ENCODE peak calls at places on chromosome 21, in seven cellular contexts. U, D, Y, V, T, G and A are unnamed samples.

GRCh38 chr21:38984982-38985422 is 179.3 kb downstream of the ETS2 start:
- DNase-seq in U (no peak), D (no peak), Y (no peak), V (no peak), T (no peak), G (peak), A (no peak)

GRCh38 chr21:20999567-21000169 is 1.5 kb downstream of the NCAM2 start:
- DNase-seq in U (no peak), D (no peak), Y (peak), V (no peak), T (peak), G (peak), A (peak)

GRCh38 chr21:31180256-31181088 is 142.2 kb upstream of the KRTAP19-8 start:
- DNase-seq in U (no peak), D (no peak), Y (peak), V (peak), T (peak), G (peak), A (peak)

GRCh38 chr21:43866659-43867331 is 1.8 kb downstream of the AGPAT3 start:
- DNase-seq in U (peak), D (no peak), Y (peak), V (no peak), T (peak), G (no peak), A (peak)

GRCh38 chr21:16169810-16170209 is 440.0 kb downstream of the USP25 start:
- DNase-seq in U (no peak), D (no peak), Y (no peak), V (no peak), T (no peak), G (no peak), A (no peak)

GRCh38 chr21:35850542-35851103 is 209.7 kb downstream of the SETD4 start:
- DNase-seq in U (no peak), D (no peak), Y (no peak), V (no peak), T (no peak), G (no peak), A (no peak)

GRCh38 chr21:17730782-17731181 is 88.4 kb downstream of the C21orf91 start:
- DNase-seq in U (no peak), D (no peak), Y (no peak), V (no peak), T (no peak), G (no peak), A (no peak)

GRCh38 chr21:39137248-39138186 is 45.7 kb downstream of the PSMG1 start:
- DNase-seq in U (no peak), D (no peak), Y (peak), V (no peak), T (peak), G (peak), A (no peak)

GRCh38 chr21:29130234-29130993 is at the start of gene MAP3K7CL:
- DNase-seq in U (no peak), D (no peak), Y (no peak), V (no peak), T (no peak), G (no peak), A (no peak)

DNA sequence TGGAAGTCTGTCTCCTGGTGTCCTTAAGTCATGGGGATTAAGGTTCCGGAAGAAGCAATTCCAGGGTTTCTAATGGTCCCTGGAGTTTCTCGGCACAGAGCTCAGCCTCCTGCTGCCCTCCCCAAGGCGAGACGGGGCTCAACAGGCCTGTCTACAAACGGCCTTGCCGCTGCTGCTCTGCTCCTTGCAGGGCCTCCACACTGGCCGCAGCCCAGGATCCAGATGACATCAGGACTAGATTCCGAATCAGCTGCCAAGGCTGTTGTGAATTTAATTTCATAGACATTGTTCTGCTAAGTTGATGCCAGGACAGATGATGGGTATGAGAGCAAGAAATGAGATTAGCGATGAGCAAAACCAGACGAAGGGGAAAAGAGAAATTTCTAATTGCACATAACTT is 103.6 kb upstream of the BACE2 start:
- DNase-seq in U (no peak), D (no peak), Y (no peak), V (no peak), T (no peak), G (peak), A (no peak)
- TF ChIP-seq JUND in U (no peak), D (no peak), Y (no peak), V (no peak), T (no peak), G (no peak), A (no peak)

GRCh38 chr21:42592156-42592820 is 61.1 kb upstream of the PDE9A start:
- DNase-seq in U (no peak), D (no peak), Y (no peak), V (no peak), T (no peak), G (no peak), A (no peak)
- TF ChIP-seq JUND in U (no peak), D (no peak), Y (no peak), V (no peak), T (no peak), G (no peak), A (no peak)

GRCh38 chr21:33434770-33435360 is 31.7 kb downstream of the IFNGR2 start:
- DNase-seq in U (peak), D (no peak), Y (peak), V (no peak), T (no peak), G (no peak), A (no peak)

GRCh38 chr21:33432496-33432895 is 29.3 kb downstream of the IFNGR2 start:
- DNase-seq in U (peak), D (no peak), Y (no peak), V (no peak), T (no peak), G (no peak), A (no peak)

GRCh38 chr21:33433425-33434114 is 30.4 kb downstream of the IFNGR2 start:
- DNase-seq in U (no peak), D (no peak), Y (no peak), V (no peak), T (no peak), G (no peak), A (no peak)

GRCh38 chr21:33430858-33431257 is 27.6 kb downstream of the IFNGR2 start:
- DNase-seq in U (no peak), D (no peak), Y (no peak), V (no peak), T (no peak), G (no peak), A (no peak)

DNA sequence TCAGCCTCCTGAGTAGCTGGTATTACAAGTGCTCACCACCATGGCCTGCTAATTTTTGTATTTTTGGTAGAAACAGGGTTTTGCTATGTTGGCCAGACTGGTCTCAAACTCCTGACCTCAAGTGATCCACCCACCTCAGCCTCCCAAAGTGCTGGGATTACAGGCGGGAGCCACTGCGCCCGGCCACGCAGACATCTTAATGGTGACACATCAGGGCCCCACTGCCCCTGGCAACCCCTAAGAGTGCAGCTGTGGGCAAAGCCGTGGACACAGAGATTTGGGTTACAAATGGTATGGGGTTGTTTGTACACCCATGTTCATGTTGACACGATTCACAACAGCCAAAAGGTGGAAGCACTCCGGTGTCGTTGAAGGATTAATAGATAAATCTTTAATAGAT is 29.8 kb downstream of the IFNGR2 start:
- DNase-seq in U (no peak), D (no peak), Y (no peak), V (no peak), T (no peak), G (no peak), A (no peak)
- TF ChIP-seq JUND in U (no peak), D (no peak), Y (no peak), V (no peak), T (no peak), G (no peak), A (no peak)

GRCh38 chr21:37208741-37209225 is 58.4 kb downstream of the VPS26C start:
- DNase-seq in U (no peak), D (no peak), Y (no peak), V (no peak), T (no peak), G (no peak), A (no peak)
- TF ChIP-seq JUND in U (no peak), D (no peak), Y (no peak), V (no peak), T (no peak), G (no peak), A (no peak)

GRCh38 chr21:45352621-45353125 is 52.3 kb upstream of the COL18A1 start:
- DNase-seq in U (no peak), D (no peak), Y (no peak), V (no peak), T (no peak), G (peak), A (no peak)
- TF ChIP-seq JUND in U (no peak), D (no peak), Y (no peak), V (no peak), T (no peak), G (no peak), A (no peak)

DNA sequence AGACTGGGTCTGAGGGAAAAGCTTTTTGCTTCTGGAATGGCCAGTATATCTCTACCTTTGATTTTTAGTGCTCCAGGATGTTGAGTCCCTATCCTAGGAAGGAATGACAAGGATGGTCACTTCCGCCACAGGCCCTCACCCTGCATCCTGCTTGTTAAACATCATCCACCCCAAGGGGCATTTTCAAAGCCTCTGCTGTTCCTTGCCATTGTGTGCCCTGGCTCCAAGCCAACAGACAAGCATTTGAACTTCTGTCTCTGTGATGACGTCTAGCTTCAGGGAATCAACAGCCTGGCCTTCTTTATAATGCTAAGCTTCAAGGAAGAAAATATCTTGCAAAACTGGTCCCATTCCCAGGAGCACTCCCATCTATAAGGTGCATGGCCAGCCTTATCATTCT is 12.3 kb upstream of the JAM2 start:
- DNase-seq in U (no peak), D (no peak), Y (no peak), V (no peak), T (no peak), G (peak), A (peak)
- TF ChIP-seq JUND in U (no peak), D (no peak), Y (no peak), V (no peak), T (no peak), G (no peak), A (no peak)

GRCh38 chr21:45306453-45306831 is 18.7 kb upstream of the POFUT2 start:
- DNase-seq in U (no peak), D (no peak), Y (no peak), V (no peak), T (no peak), G (no peak), A (no peak)

GRCh38 chr21:45305831-45306230 is 18.1 kb upstream of the POFUT2 start:
- DNase-seq in U (no peak), D (no peak), Y (no peak), V (no peak), T (no peak), G (no peak), A (no peak)

GRCh38 chr21:45304945-45305344 is 17.2 kb upstream of the POFUT2 start:
- DNase-seq in U (no peak), D (no peak), Y (no peak), V (no peak), T (no peak), G (no peak), A (no peak)

GRCh38 chr21:45308211-45309068 is 20.7 kb upstream of the POFUT2 start:
- DNase-seq in U (no peak), D (no peak), Y (no peak), V (no peak), T (peak), G (no peak), A (no peak)

DNA sequence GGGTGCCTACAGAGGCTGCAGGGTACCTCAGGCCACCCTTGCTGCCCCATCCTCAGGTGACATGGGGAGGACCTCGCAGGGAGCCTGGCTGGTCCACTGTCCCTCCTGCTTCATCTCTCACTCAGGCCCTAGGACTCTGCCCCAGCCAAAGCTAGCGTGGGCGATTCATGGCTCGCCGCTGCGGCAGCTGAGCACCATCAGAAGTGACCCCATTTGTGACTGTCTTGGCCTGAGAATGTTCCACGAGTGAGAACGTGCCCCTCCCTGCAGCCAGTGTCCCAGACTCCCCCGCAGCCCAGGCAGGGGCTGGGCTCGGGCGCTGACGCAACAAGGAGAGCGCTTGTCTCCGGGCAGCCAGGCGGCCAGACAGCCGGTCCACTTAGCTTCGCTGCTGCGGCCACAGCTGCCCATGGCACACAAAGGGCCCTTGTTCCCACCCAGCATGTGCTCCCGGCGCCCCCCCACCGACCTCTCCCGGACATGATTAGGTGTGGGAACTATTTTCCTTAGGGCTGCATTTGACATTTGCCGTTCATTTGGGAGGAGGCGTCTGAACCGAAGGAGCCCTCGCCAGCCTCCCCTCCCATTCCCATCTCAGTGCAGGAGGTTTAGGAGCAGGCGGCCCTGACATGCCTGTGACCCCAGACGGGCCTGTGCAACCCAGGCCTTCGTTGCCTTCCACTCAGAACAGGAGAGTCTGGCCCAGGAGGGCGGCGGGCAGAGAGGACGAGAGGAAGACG is 19.3 kb upstream of the POFUT2 start:
- DNase-seq in U (no peak), D (no peak), Y (peak), V (no peak), T (peak), G (no peak), A (no peak)
- TF ChIP-seq JUND in U (no peak), D (no peak), Y (peak), V (no peak), T (no peak), G (no peak), A (no peak)

DNA sequence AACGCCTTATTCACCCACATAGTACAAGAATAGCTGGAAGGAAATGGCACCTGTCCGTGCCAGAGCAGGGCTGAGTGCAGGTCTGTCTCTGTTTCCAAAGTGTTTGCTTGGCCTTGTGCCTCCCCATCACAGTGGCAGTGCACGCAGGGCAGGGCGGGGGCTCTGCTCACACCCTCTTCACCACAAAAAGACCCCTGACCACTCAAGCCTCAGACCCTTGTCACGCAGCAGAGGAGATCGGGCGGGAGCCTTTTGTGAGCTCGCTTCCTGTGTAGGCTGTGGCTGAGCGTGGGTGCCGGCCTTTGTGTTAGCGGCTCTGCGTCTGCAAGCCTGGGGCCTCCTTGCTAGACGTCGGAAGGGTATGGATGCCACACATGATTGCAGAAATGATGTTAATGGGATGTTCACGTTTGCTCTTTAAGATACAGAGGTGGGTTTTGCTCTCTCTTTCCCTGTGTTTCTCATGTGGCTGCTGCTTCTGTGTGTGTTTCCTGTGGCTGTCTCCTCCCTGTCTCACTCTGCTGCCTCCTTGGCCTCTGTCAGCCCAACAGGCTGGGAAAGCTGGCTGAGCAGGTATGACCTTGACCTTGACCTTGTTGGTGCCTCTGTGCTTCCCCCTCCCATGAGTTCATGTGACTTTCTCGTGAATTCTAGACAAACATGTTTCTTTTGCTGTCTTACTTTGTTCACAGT is 45.4 kb downstream of the S100B start:
- DNase-seq in U (peak), D (no peak), Y (no peak), V (no peak), T (peak), G (no peak), A (no peak)
- TF ChIP-seq JUND in U (no peak), D (no peak), Y (no peak), V (no peak), T (no peak), G (no peak), A (no peak)